ENCODE peak calls at places on chromosomes 7 and 10, in four cellular contexts. A is mammary epithelial cell, L is GM23248, R is neuronal stem cell. V is an unnamed sample. For H3K4me1, the result is how much of the 10 kb centered on the place peaks cover.

GRCh38 chr10:113982745-113983144 is 60.9 kb upstream of the ADRB1 start:
- DNase-seq in L (no peak), R (no peak), A (no peak), V (no peak)

GRCh38 chr10:132588301-132589013 is 50.9 kb downstream of the INPP5A start:
- DNase-seq in L (peak), A (no peak), R (no peak), V (peak)

GRCh38 chr7:79455173-79455790 is 1.8 kb upstream of the MAGI2 start:
- DNase-seq in L (no peak), R (no peak), A (no peak), V (no peak)

GRCh38 chr10:63866747-63867140 is 345.5 kb downstream of the REEP3 start:
- DNase-seq in A (peak), L (peak), R (no peak), V (no peak)

GRCh38 chr10:104085801-104086400 is at the start of gene COL17A1:
- DNase-seq in R (no peak), A (peak), L (no peak), V (peak)

GRCh38 chr10:80535671-80536360 is 1.9 kb upstream of the SH2D4B start:
- DNase-seq in A (peak), R (no peak), L (peak), V (peak)

GRCh38 chr7:892648-893593 is 16.6 kb downstream of the GET4 start:
- DNase-seq in A (no peak), R (no peak), L (no peak), V (no peak)

GRCh38 chr10:514137-514671 is 175.3 kb downstream of the DIP2C start:
- DNase-seq in L (no peak), R (no peak), A (no peak), V (no peak)

DNA sequence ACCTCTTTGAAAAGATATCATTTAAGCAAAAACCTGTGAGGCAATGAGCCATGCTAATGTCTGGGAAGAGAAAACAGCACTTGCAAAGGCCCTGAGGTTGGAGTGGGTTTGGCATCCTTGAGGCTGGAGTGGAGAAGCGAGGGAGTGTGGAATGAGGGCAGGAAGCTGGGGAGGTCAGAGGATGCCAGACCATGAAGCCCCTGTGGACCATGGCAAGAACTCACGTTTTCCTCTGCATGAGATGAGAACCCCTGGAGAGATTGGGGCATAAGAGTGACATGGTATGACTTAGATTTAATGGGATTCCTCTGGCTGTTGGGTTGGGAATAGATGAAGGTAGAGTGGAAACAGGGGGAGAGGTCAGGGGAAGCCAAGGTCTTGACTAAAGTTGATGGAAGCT is 49.4 kb downstream of the GPR26 start:
- DNase-seq in R (no peak), A (no peak), L (no peak), V (no peak)
- H3K9ac ChIP-seq in R (no peak), A (no peak), L (no peak), V (no peak)

DNA sequence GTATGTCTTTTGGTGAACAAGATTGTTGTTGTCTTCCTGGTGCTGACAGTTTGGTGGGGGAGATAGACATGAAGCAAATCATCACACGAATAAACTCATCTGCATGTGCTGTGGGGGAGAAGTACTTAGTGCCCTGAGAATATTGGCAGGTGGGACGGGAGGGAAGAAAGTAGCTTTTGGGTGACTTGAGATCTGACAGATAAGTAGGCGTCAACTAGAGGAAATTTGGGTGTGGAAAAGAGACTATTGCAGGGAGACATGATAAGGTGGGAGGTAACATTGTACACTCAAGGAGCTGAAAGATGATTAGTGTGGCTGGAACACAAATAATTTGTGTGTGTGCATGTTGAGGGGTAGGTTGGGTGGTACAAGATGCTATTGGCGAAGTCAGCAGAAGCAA is 30.1 kb downstream of the CNNM2 start:
- DNase-seq in R (no peak), L (no peak), A (no peak), V (no peak)
- H3K4me1 ChIP-seq in R (under half), L (under half), A (under half), V (under half)

DNA sequence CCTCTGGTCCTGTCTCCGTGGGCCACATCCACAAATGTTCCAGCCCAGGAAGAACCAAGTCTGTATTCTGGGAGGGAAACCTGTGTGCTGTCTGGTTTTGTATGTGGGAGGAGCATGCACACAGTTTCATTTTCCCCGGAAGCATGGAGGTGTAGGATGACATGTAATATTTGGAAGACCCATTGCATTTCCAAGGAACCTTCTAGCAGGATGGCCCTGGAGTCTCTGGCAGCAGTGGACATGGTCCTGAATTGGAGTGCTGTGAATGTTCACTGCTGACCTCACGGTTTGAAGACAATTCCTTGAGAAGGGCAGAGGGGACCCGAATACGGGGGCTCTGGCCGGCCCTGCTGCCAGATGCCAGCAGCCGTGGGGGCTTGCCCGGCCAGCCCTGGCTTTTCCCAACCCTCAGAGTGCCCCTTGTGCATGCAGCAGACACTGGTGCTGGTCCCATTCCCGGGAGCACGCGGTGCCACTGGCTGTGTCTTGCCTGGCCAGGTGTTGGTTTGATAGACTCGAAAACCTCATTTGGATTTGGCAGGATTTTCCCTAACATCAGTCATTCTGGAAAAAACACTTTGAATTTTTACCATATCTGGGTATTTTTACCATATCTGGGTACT is 49.0 kb downstream of the LHPP start:
- DNase-seq in L (no peak), A (no peak), R (no peak), V (no peak)
- H3K27ac ChIP-seq in L (no peak), A (no peak), R (no peak), V (no peak)

GRCh38 chr10:62005281-62005680 is 103.8 kb downstream of the ARID5B start:
- DNase-seq in A (no peak), R (no peak), L (peak), V (no peak)
- H3K9ac ChIP-seq in A (no peak), R (no peak), L (no peak), V (no peak)

DNA sequence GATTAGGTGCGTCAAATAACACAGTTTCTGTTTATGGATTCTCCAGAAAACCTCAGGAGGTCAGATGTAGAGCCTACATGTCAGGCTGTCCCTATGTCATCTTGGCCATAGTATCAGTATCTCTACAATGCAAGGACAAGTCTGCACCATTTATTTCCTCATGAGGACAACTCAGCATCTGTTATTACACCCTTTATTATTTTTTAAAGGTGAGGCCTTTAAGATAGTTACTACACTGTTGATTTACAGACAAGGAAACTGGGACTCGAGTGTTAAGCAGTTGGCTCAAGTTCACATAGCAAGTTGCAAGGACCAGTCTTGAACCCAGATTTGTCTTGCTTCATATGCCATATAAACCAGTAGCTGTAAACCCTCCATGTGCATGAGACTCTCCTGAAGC is 23.2 kb upstream of the PPA1 start:
- DNase-seq in R (no peak), A (no peak), L (no peak), V (no peak)
- H3K4me1 ChIP-seq in R (under half), A (under half), L (under half), V (under half)

GRCh38 chr7:64997927-64998391 is 7.1 kb upstream of the ZNF117 start:
- DNase-seq in L (peak), A (peak), R (no peak), V (no peak)

GRCh38 chr7:64998865-64999164 is 7.7 kb downstream of the ERV3-1 start:
- DNase-seq in R (no peak), A (no peak), L (no peak), V (no peak)

GRCh38 chr7:65001291-65001814 is 5.1 kb downstream of the ERV3-1 start:
- DNase-seq in R (no peak), A (no peak), L (no peak), V (no peak)

GRCh38 chr7:64997164-64997908 is 6.5 kb upstream of the ZNF117 start:
- DNase-seq in R (no peak), L (no peak), A (no peak), V (no peak)

GRCh38 chr7:64999165-65000004 is 7.1 kb downstream of the ERV3-1 start:
- DNase-seq in L (no peak), A (peak), R (no peak), V (no peak)
- H3K27ac ChIP-seq in L (no peak), A (no peak), R (no peak), V (no peak)

GRCh38 chr7:12554848-12555247 is 15.7 kb upstream of the SCIN start:
- DNase-seq in R (no peak), A (no peak), L (no peak), V (no peak)

GRCh38 chr7:12553421-12553820 is 17.1 kb upstream of the SCIN start:
- DNase-seq in R (no peak), A (no peak), L (no peak), V (no peak)

GRCh38 chr7:12554421-12554820 is 16.1 kb upstream of the SCIN start:
- DNase-seq in L (no peak), A (no peak), R (no peak), V (no peak)

GRCh38 chr7:12549106-12549505 is 21.4 kb upstream of the SCIN start:
- DNase-seq in A (no peak), R (no peak), L (peak), V (no peak)

DNA sequence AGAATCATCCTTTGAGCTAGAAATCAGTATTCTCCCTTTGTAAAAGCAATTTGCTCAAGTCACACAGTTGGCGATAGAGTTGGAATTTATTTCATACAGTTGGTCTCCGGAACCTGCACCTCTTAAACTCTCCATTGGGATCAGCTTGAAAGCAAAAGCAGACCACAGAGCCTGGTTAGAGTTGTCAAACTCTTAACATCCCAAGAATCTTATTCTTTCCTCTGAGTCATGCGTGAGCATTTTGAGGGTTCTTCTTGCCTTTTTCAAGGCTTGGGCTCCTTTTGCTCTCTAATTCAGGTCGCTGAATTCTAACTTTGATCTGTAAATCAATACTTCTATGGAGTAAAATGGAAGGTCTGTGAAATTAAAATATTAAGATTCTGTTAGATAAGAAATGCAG is 19.6 kb upstream of the SCIN start:
- DNase-seq in L (peak), R (no peak), A (no peak), V (no peak)
- H3K9ac ChIP-seq in L (no peak), R (no peak), A (no peak), V (no peak)

DNA sequence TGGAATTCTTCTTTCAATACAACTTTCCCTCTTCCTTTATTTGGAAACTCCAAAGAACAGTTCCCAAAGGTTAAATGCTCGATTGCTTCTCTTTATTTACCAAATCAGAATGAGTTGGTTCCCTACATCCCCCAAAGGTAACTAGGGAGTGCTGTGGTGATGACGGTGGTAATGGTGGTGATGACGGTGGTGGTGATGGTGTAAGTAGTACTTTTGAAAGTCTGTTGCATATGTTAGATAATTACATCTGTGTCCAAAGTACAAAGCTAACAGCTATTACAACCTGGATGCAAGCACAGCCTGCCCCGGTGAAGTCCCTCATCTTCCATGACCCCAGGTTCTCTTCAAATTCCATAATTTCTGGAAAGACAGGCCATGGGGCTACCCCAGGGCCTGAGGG is 115.1 kb downstream of the TNS3 start:
- DNase-seq in L (no peak), R (no peak), A (no peak), V (no peak)
- H3K4me1 ChIP-seq in L (under half), R (under half), A (under half), V (under half)

GRCh38 chr10:119663866-119664698 is 12.9 kb downstream of the BAG3 start:
- DNase-seq in A (no peak), L (peak), R (no peak), V (no peak)

GRCh38 chr10:119665901-119666708 is 14.9 kb downstream of the BAG3 start:
- DNase-seq in R (no peak), A (no peak), L (no peak), V (no peak)

GRCh38 chr10:119667562-119668328 is 16.6 kb downstream of the BAG3 start:
- DNase-seq in L (peak), A (peak), R (peak), V (no peak)

GRCh38 chr10:119668461-119668860 is 17.3 kb downstream of the BAG3 start:
- DNase-seq in L (no peak), R (no peak), A (no peak), V (no peak)

GRCh38 chr10:119666709-119667004 is 15.5 kb downstream of the BAG3 start:
- DNase-seq in L (no peak), R (no peak), A (no peak), V (no peak)
- H3K27ac ChIP-seq in L (peak), R (no peak), A (no peak), V (no peak)